ENCODE peak calls at places on chromosome 11, in ten cellular contexts. One of them, this sample, is unnamed.

GRCh38 chr11:56345739-56346138 is at the start of gene OR8K1:
- DNase-seq in upper lobe of left lung: no peak
- DNase-seq in suprapubic skin: no peak
- DNase-seq in H1: no peak
- DNase-seq in SK-N-SH: no peak
- DNase-seq in transverse colon: no peak
- DNase-seq in K562: no peak
- DNase-seq in GM12878: no peak
- DNase-seq in sigmoid colon: no peak
- DNase-seq in esophagus muscularis mucosa: no peak
- DNase-seq in this sample: no peak

GRCh38 chr11:95556342-95557151 is 233.0 kb downstream of the FAM76B start:
- DNase-seq in SK-N-SH: no peak
- DNase-seq in transverse colon: no peak
- DNase-seq in sigmoid colon: no peak
- DNase-seq in esophagus muscularis mucosa: no peak
- DNase-seq in suprapubic skin: no peak
- DNase-seq in H1: no peak
- DNase-seq in upper lobe of left lung: no peak
- DNase-seq in GM12878: peak; percentile 75
- DNase-seq in K562: no peak
- DNase-seq in this sample: no peak

GRCh38 chr11:128624269-128625170 is 37.2 kb upstream of the ETS1 start:
- DNase-seq in transverse colon: peak; percentile 58
- DNase-seq in K562: no peak
- DNase-seq in SK-N-SH: no peak
- DNase-seq in esophagus muscularis mucosa: no peak
- DNase-seq in H1: no peak
- DNase-seq in upper lobe of left lung: no peak
- DNase-seq in sigmoid colon: no peak
- DNase-seq in GM12878: no peak
- DNase-seq in suprapubic skin: no peak
- DNase-seq in this sample: peak; percentile 77

GRCh38 chr11:108994887-108995286 is 330.0 kb downstream of the DDX10 start:
- DNase-seq in GM12878: no peak
- DNase-seq in esophagus muscularis mucosa: no peak
- DNase-seq in transverse colon: no peak
- DNase-seq in H1: no peak
- DNase-seq in SK-N-SH: no peak
- DNase-seq in suprapubic skin: no peak
- DNase-seq in sigmoid colon: no peak
- DNase-seq in upper lobe of left lung: no peak
- DNase-seq in K562: no peak
- DNase-seq in this sample: no peak

GRCh38 chr11:106101797-106102196 is 24.3 kb downstream of the AASDHPPT start:
- DNase-seq in transverse colon: no peak
- DNase-seq in GM12878: no peak
- DNase-seq in SK-N-SH: no peak
- DNase-seq in H1: no peak
- DNase-seq in sigmoid colon: no peak
- DNase-seq in upper lobe of left lung: no peak
- DNase-seq in suprapubic skin: no peak
- DNase-seq in K562: no peak
- DNase-seq in esophagus muscularis mucosa: no peak
- DNase-seq in this sample: no peak

GRCh38 chr11:128772814-128773213 is 78.9 kb downstream of the FLI1 start:
- DNase-seq in sigmoid colon: no peak
- DNase-seq in K562: no peak
- DNase-seq in H1: no peak
- DNase-seq in suprapubic skin: no peak
- DNase-seq in upper lobe of left lung: peak; percentile 85
- DNase-seq in transverse colon: peak; percentile 65
- DNase-seq in GM12878: no peak
- DNase-seq in SK-N-SH: no peak
- DNase-seq in esophagus muscularis mucosa: no peak
- DNase-seq in this sample: peak; percentile 76

GRCh38 chr11:43905788-43906187 is 25.2 kb downstream of the ALKBH3 start:
- DNase-seq in suprapubic skin: no peak
- DNase-seq in K562: no peak
- DNase-seq in esophagus muscularis mucosa: no peak
- DNase-seq in sigmoid colon: no peak
- DNase-seq in GM12878: no peak
- DNase-seq in upper lobe of left lung: no peak
- DNase-seq in transverse colon: no peak
- DNase-seq in SK-N-SH: peak; percentile 73
- DNase-seq in H1: no peak
- DNase-seq in this sample: no peak

GRCh38 chr11:130520231-130520630 is 71.8 kb downstream of the ADAMTS15 start:
- DNase-seq in K562: no peak
- DNase-seq in suprapubic skin: peak; percentile 81
- DNase-seq in GM12878: no peak
- DNase-seq in SK-N-SH: no peak
- DNase-seq in upper lobe of left lung: no peak
- DNase-seq in esophagus muscularis mucosa: peak; percentile 90
- DNase-seq in sigmoid colon: no peak
- DNase-seq in transverse colon: no peak
- DNase-seq in H1: no peak
- DNase-seq in this sample: no peak

GRCh38 chr11:86674965-86675364 is 2.5 kb upstream of the ME3 start:
- DNase-seq in SK-N-SH: no peak
- DNase-seq in esophagus muscularis mucosa: no peak
- DNase-seq in transverse colon: no peak
- DNase-seq in sigmoid colon: no peak
- DNase-seq in upper lobe of left lung: no peak
- DNase-seq in GM12878: no peak
- DNase-seq in H1: no peak
- DNase-seq in suprapubic skin: no peak
- DNase-seq in K562: no peak
- DNase-seq in this sample: no peak

GRCh38 chr11:8221025-8221723 is 42.5 kb downstream of the LMO1 start:
- DNase-seq in upper lobe of left lung: no peak
- DNase-seq in transverse colon: no peak
- DNase-seq in GM12878: no peak
- DNase-seq in sigmoid colon: peak; percentile 34
- DNase-seq in H1: no peak
- DNase-seq in suprapubic skin: no peak
- DNase-seq in esophagus muscularis mucosa: no peak
- DNase-seq in K562: no peak
- DNase-seq in SK-N-SH: no peak
- DNase-seq in this sample: no peak

GRCh38 chr11:127859941-127860354 is 727.4 kb downstream of the ETS1 start:
- DNase-seq in upper lobe of left lung: no peak
- DNase-seq in H1: no peak
- DNase-seq in esophagus muscularis mucosa: no peak
- DNase-seq in sigmoid colon: no peak
- DNase-seq in suprapubic skin: no peak
- DNase-seq in SK-N-SH: no peak
- DNase-seq in GM12878: no peak
- DNase-seq in transverse colon: no peak
- DNase-seq in K562: no peak
- DNase-seq in this sample: no peak

GRCh38 chr11:95299078-95299611 is 68.1 kb upstream of the SESN3 start:
- DNase-seq in sigmoid colon: no peak
- DNase-seq in suprapubic skin: no peak
- DNase-seq in GM12878: no peak
- DNase-seq in K562: no peak
- DNase-seq in H1: no peak
- DNase-seq in upper lobe of left lung: no peak
- DNase-seq in esophagus muscularis mucosa: no peak
- DNase-seq in SK-N-SH: no peak
- DNase-seq in transverse colon: no peak
- DNase-seq in this sample: no peak

GRCh38 chr11:17640493-17641164 is 78.7 kb upstream of the MYOD1 start:
- DNase-seq in GM12878: no peak
- DNase-seq in esophagus muscularis mucosa: peak; percentile 87
- DNase-seq in suprapubic skin: peak; percentile 49
- DNase-seq in transverse colon: no peak
- DNase-seq in SK-N-SH: peak; percentile 12
- DNase-seq in H1: no peak
- DNase-seq in K562: no peak
- DNase-seq in sigmoid colon: no peak
- DNase-seq in upper lobe of left lung: no peak
- DNase-seq in this sample: no peak

GRCh38 chr11:10674991-10675440 is 18.5 kb downstream of the IRAG1 start:
- DNase-seq in K562: no peak
- DNase-seq in upper lobe of left lung: peak; percentile 39
- DNase-seq in SK-N-SH: no peak
- DNase-seq in suprapubic skin: peak; percentile 73
- DNase-seq in esophagus muscularis mucosa: no peak
- DNase-seq in GM12878: no peak
- DNase-seq in H1: no peak
- DNase-seq in sigmoid colon: peak; percentile 77
- DNase-seq in transverse colon: no peak
- DNase-seq in this sample: no peak

GRCh38 chr11:37770145-37770544 is 1172.1 kb upstream of the RAG2 start:
- DNase-seq in upper lobe of left lung: no peak
- DNase-seq in esophagus muscularis mucosa: no peak
- DNase-seq in suprapubic skin: no peak
- DNase-seq in sigmoid colon: no peak
- DNase-seq in SK-N-SH: no peak
- DNase-seq in K562: no peak
- DNase-seq in GM12878: no peak
- DNase-seq in H1: no peak
- DNase-seq in transverse colon: no peak
- DNase-seq in this sample: no peak

GRCh38 chr11:74134661-74135515 is 35.9 kb downstream of the C2CD3 start:
- DNase-seq in H1: no peak
- DNase-seq in GM12878: no peak
- DNase-seq in transverse colon: no peak
- DNase-seq in SK-N-SH: no peak
- DNase-seq in upper lobe of left lung: no peak
- DNase-seq in suprapubic skin: no peak
- DNase-seq in K562: peak; percentile 10
- DNase-seq in esophagus muscularis mucosa: no peak
- DNase-seq in sigmoid colon: no peak
- DNase-seq in this sample: no peak

GRCh38 chr11:71202966-71203365 is 49.4 kb downstream of the SHANK2 start:
- DNase-seq in esophagus muscularis mucosa: no peak
- DNase-seq in sigmoid colon: peak; percentile 46
- DNase-seq in transverse colon: no peak
- DNase-seq in upper lobe of left lung: no peak
- DNase-seq in SK-N-SH: no peak
- DNase-seq in H1: no peak
- DNase-seq in K562: no peak
- DNase-seq in suprapubic skin: no peak
- DNase-seq in GM12878: no peak
- DNase-seq in this sample: no peak
- TF ChIP-seq EP300 in esophagus muscularis mucosa: no peak
- TF ChIP-seq EP300 in sigmoid colon: no peak
- TF ChIP-seq EP300 in transverse colon: no peak
- TF ChIP-seq EP300 in upper lobe of left lung: no peak
- TF ChIP-seq EP300 in SK-N-SH: no peak
- TF ChIP-seq EP300 in H1: no peak
- TF ChIP-seq EP300 in K562: no peak
- TF ChIP-seq EP300 in suprapubic skin: no peak
- TF ChIP-seq EP300 in GM12878: no peak
- TF ChIP-seq EP300 in this sample: no peak

GRCh38 chr11:45885921-45886721 is 670 bp downstream of the MAPK8IP1 start:
- DNase-seq in upper lobe of left lung: no peak
- DNase-seq in suprapubic skin: no peak
- DNase-seq in H1: peak; percentile 23
- DNase-seq in transverse colon: no peak
- DNase-seq in sigmoid colon: no peak
- DNase-seq in GM12878: no peak
- DNase-seq in SK-N-SH: peak; percentile 78
- DNase-seq in K562: no peak
- DNase-seq in esophagus muscularis mucosa: no peak
- DNase-seq in this sample: no peak
- H3K4me3 ChIP-seq in upper lobe of left lung: peak overlapping the region; percentile 67
- H3K4me3 ChIP-seq in suprapubic skin: peak overlapping the region; percentile 60
- H3K4me3 ChIP-seq in H1: peak overlapping the region; percentile 76
- H3K4me3 ChIP-seq in transverse colon: peak overlapping the region; percentile 40
- H3K4me3 ChIP-seq in sigmoid colon: peak overlapping the region; percentile 58
- H3K4me3 ChIP-seq in GM12878: peak overlapping the region; percentile 41
- H3K4me3 ChIP-seq in SK-N-SH: peak overlapping the region; percentile 66
- H3K4me3 ChIP-seq in K562: peak overlapping the region; percentile 55
- H3K4me3 ChIP-seq in esophagus muscularis mucosa: peak overlapping the region; percentile 54
- H3K4me3 ChIP-seq in this sample: peak overlapping the region; percentile 61

DNA sequence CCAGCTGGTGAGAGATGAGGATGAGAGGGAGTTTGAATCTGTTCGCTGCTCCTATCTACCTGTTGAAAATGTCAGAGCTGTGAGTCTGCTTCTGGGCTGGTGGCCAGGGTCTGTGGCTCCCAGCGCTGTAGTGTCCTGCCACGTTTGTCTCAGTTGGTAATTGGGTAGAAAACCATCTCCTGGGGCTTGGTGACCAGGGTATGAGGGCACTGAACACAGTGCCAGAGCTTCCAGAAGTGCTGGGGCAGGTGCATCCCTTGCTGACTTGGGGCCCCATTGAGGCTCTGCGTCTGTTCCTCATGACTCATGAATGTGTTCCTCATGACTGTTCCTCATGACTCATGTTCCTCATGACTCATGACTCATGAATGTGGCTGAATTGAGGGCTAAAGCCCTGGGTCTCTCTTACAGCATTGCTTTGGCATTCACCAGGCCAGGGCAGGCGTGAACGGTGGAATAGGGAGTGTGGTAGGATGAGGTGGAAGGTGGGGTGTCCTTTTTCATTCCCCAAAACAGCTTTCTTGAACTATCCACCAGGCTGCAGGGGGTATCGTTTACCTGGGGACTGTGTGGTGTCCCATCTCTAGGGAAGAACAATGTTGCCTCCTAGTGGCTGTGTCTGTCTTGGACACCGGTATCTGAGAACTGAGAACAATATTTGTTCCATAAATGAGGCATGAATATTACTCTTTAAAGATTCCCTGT is 139.5 kb downstream of the COMMD9 start:
- DNase-seq in GM12878: peak; percentile 31
- DNase-seq in H1: peak; percentile 75
- DNase-seq in transverse colon: peak; percentile 24
- DNase-seq in suprapubic skin: peak; percentile 68
- DNase-seq in upper lobe of left lung: peak; percentile 78
- DNase-seq in esophagus muscularis mucosa: no peak
- DNase-seq in sigmoid colon: peak; percentile 82
- DNase-seq in K562: peak; percentile 90
- DNase-seq in SK-N-SH: peak; percentile 61
- DNase-seq in this sample: peak; percentile 33
- TF ChIP-seq POLR2AphosphoS5 in GM12878: no peak
- TF ChIP-seq POLR2AphosphoS5 in H1: no peak
- TF ChIP-seq POLR2AphosphoS5 in transverse colon: peak; percentile 65
- TF ChIP-seq POLR2AphosphoS5 in suprapubic skin: no peak
- TF ChIP-seq POLR2AphosphoS5 in upper lobe of left lung: peak; percentile 86
- TF ChIP-seq POLR2AphosphoS5 in esophagus muscularis mucosa: peak; percentile 79
- TF ChIP-seq POLR2AphosphoS5 in sigmoid colon: no peak
- TF ChIP-seq POLR2AphosphoS5 in K562: no peak
- TF ChIP-seq POLR2AphosphoS5 in SK-N-SH: peak; percentile 96
- TF ChIP-seq POLR2AphosphoS5 in this sample: peak; percentile 87

DNA sequence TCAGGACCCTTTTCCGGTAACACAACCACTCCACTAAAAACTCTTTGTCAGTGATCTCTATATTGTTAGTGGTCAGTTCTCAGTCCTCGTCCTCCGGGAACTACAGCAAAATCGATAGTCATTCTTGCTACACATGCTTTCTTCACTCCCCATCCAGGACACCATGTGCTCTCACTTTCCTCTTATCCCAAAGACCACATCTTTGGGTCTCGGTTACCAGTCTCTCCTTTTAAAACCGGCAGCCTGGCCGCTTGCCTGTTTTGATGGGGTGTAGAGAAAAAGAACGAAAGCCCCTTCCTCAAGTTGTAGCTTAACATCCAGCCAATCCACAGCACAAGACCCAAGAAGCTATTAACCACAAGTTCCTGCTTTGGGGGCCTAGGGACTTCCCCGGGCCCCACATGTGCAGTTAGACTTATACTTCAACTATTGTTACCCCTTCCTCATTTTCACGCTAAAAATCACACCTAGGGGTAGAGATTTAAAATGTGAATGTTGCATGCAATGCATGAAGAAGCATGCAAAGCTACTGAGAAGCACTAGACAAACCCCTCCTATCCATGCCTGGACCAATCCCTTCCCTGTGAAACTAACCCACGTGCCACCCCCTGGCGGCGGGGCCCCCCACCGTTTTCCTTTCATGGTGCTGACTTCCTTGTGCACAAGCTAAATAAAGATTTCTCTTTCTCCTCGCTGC is 1.5 kb upstream of the TOLLIP start:
- DNase-seq in suprapubic skin: no peak
- DNase-seq in esophagus muscularis mucosa: no peak
- DNase-seq in SK-N-SH: no peak
- DNase-seq in transverse colon: no peak
- DNase-seq in upper lobe of left lung: no peak
- DNase-seq in sigmoid colon: no peak
- DNase-seq in H1: no peak
- DNase-seq in GM12878: no peak
- DNase-seq in K562: no peak
- DNase-seq in this sample: no peak
- TF ChIP-seq EP300 in suprapubic skin: no peak
- TF ChIP-seq EP300 in esophagus muscularis mucosa: no peak
- TF ChIP-seq EP300 in SK-N-SH: no peak
- TF ChIP-seq EP300 in transverse colon: no peak
- TF ChIP-seq EP300 in upper lobe of left lung: no peak
- TF ChIP-seq EP300 in sigmoid colon: no peak
- TF ChIP-seq EP300 in H1: no peak
- TF ChIP-seq EP300 in GM12878: no peak
- TF ChIP-seq EP300 in K562: no peak
- TF ChIP-seq EP300 in this sample: no peak